ENCODE peak calls at places on chromosomes 12 and 14, in ten cellular contexts. R, G, H, A, Q, J, K, W, P and O are unnamed samples.

GRCh38 chr14:90536511-90537191 is 139.8 kb downstream of the CALM1 start:
- DNase-seq in R (no peak), G (no peak), H (no peak), A (no peak), Q (no peak), J (no peak), K (no peak), W (no peak), P (no peak), O (no peak)

GRCh38 chr14:80491562-80492139 is 280.3 kb upstream of the DIO2 start:
- DNase-seq in R (no peak), G (no peak), H (no peak), A (no peak), Q (no peak), J (no peak), K (no peak), W (no peak), P (no peak), O (no peak)

GRCh38 chr12:47730341-47730744 is 5.1 kb upstream of the ENDOU start:
- DNase-seq in R (no peak), G (no peak), H (no peak), A (no peak), Q (peak), J (no peak), K (no peak), W (no peak), P (no peak), O (no peak)

GRCh38 chr12:11879306-11879705 is 191.4 kb upstream of the BCL2L14 start:
- DNase-seq in R (peak), G (no peak), H (no peak), A (peak), Q (no peak), J (no peak), K (no peak), W (no peak), P (no peak), O (peak)

GRCh38 chr12:105696-106095 is 39.1 kb downstream of the IQSEC3 start:
- DNase-seq in R (no peak), G (no peak), H (no peak), A (no peak), Q (no peak), J (no peak), K (no peak), W (no peak), P (no peak), O (no peak)

GRCh38 chr14:72824051-72824450 is 69.8 kb downstream of the DPF3 start:
- DNase-seq in R (no peak), G (no peak), H (no peak), A (no peak), Q (no peak), J (no peak), K (no peak), W (peak), P (no peak), O (no peak)

GRCh38 chr12:110661337-110661972 is 27.5 kb downstream of the HVCN1 start:
- DNase-seq in R (no peak), G (peak), H (no peak), A (no peak), Q (no peak), J (no peak), K (no peak), W (no peak), P (no peak), O (no peak)

GRCh38 chr12:88665051-88665450 is 84.8 kb upstream of the KITLG start:
- DNase-seq in R (no peak), G (no peak), H (no peak), A (no peak), Q (peak), J (no peak), K (no peak), W (no peak), P (peak), O (peak)

GRCh38 chr14:92105073-92105844 is 1.1 kb downstream of the ATXN3 start:
- DNase-seq in R (no peak), G (no peak), H (no peak), A (no peak), Q (peak), J (no peak), K (no peak), W (no peak), P (peak), O (no peak)

GRCh38 chr12:62785941-62786559 is 148.9 kb downstream of the PPM1H start:
- DNase-seq in R (peak), G (no peak), H (peak), A (peak), Q (peak), J (no peak), K (peak), W (peak), P (peak), O (peak)

GRCh38 chr12:12387521-12387920 is 30.6 kb downstream of the BORCS5 start:
- DNase-seq in R (no peak), G (no peak), H (no peak), A (peak), Q (peak), J (no peak), K (no peak), W (no peak), P (peak), O (peak)

GRCh38 chr12:46562625-46563228 is 190.2 kb upstream of the SLC38A2 start:
- DNase-seq in R (no peak), G (no peak), H (no peak), A (peak), Q (peak), J (no peak), K (no peak), W (no peak), P (peak), O (peak)

GRCh38 chr12:46369095-46369473 is 3.5 kb downstream of the SLC38A2 start:
- DNase-seq in R (no peak), G (no peak), H (no peak), A (no peak), Q (no peak), J (no peak), K (no peak), W (no peak), P (no peak), O (peak)

GRCh38 chr12:24539646-24540045 is 409.3 kb downstream of the BCAT1 start:
- DNase-seq in R (no peak), G (no peak), H (no peak), A (no peak), Q (no peak), J (no peak), K (no peak), W (no peak), P (no peak), O (no peak)

GRCh38 chr12:69897744-69898143 is 72.7 kb downstream of the MYRFL start:
- DNase-seq in R (peak), G (no peak), H (no peak), A (peak), Q (peak), J (no peak), K (no peak), W (peak), P (peak), O (peak)

GRCh38 chr12:95634622-95635621 is 83.6 kb upstream of the USP44 start:
- DNase-seq in R (peak), G (no peak), H (no peak), A (no peak), Q (no peak), J (no peak), K (no peak), W (no peak), P (peak), O (peak)

GRCh38 chr12:71551529-71551928 is 111.9 kb downstream of the LGR5 start:
- DNase-seq in R (no peak), G (no peak), H (no peak), A (peak), Q (peak), J (no peak), K (no peak), W (no peak), P (peak), O (peak)

GRCh38 chr12:46942579-46942978 is 116.8 kb upstream of the SLC38A4 start:
- DNase-seq in R (no peak), G (no peak), H (no peak), A (peak), Q (peak), J (no peak), K (no peak), W (no peak), P (peak), O (peak)

GRCh38 chr12:116982721-116983502 is 72.2 kb downstream of the FBXW8 start:
- DNase-seq in R (peak), G (no peak), H (peak), A (peak), Q (peak), J (no peak), K (no peak), W (peak), P (no peak), O (peak)

GRCh38 chr12:109715310-109716091 is 1.9 kb downstream of the FAM222A start:
- DNase-seq in R (no peak), G (no peak), H (no peak), A (no peak), Q (no peak), J (no peak), K (no peak), W (peak), P (no peak), O (no peak)

GRCh38 chr14:90740081-90740480 is 76.1 kb downstream of the TTC7B start:
- DNase-seq in R (no peak), G (no peak), H (no peak), A (no peak), Q (no peak), J (no peak), K (peak), W (no peak), P (no peak), O (no peak)

GRCh38 chr12:115597157-115597712 is 680.3 kb downstream of the MED13L start:
- DNase-seq in R (peak), G (no peak), H (no peak), A (peak), Q (peak), J (no peak), K (no peak), W (no peak), P (peak), O (peak)

GRCh38 chr14:63701614-63702291 is 26.1 kb downstream of the SGPP1 start:
- DNase-seq in R (no peak), G (no peak), H (no peak), A (no peak), Q (no peak), J (no peak), K (no peak), W (no peak), P (no peak), O (no peak)

GRCh38 chr12:20508362-20508761 is 140.0 kb downstream of the PDE3A start:
- DNase-seq in R (no peak), G (no peak), H (no peak), A (no peak), Q (peak), J (no peak), K (no peak), W (no peak), P (no peak), O (peak)

GRCh38 chr12:132761032-132761910 is at the start of gene ANKLE2:
- DNase-seq in R (no peak), G (peak), H (peak), A (peak), Q (peak), J (no peak), K (no peak), W (peak), P (peak), O (peak)

GRCh38 chr12:132764231-132764630 is 2.6 kb upstream of the ANKLE2 start:
- DNase-seq in R (no peak), G (no peak), H (no peak), A (no peak), Q (no peak), J (no peak), K (no peak), W (no peak), P (no peak), O (no peak)

GRCh38 chr12:132766380-132767085 is 4.9 kb upstream of the ANKLE2 start:
- DNase-seq in R (no peak), G (peak), H (no peak), A (no peak), Q (no peak), J (no peak), K (peak), W (no peak), P (no peak), O (peak)

GRCh38 chr12:132765366-132765765 is 3.7 kb upstream of the ANKLE2 start:
- DNase-seq in R (no peak), G (no peak), H (no peak), A (no peak), Q (no peak), J (no peak), K (no peak), W (no peak), P (no peak), O (no peak)

DNA sequence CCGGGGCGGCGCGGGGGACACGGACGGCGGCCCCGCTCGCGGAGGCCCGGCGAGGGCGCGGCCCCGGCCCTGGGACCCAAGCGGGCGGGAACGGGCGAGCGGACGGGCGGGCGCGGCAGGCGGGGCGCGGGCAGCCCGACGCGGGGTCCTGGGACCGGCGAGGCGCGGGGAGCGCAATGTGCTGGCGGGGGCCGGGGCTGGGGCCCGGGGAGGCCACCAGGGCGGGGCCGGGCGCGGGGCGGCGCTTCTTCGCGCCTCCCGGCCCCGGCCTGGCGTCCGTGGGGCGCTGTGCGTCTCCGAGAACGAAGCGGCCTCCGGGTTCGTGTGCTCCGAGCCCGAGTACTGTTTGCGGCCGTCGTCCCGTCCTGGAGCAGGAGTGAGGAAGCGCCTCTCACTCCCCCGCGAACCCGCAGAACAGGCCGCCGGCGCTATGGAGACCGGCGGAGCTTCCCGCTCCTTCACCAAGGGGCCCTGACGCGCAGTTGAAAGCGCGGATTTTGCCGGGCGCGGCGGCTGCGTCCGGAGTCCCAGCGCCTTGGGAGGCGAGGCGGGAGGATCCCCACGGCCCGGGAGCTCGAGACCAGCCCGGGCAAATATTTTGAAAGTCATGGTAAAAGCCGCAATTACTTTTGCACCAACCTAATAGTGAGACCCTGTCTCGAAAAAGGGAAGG is 415 bp upstream of the ANKLE2 start:
- DNase-seq in R (no peak), G (peak), H (peak), A (peak), Q (peak), J (peak), K (no peak), W (peak), P (peak), O (peak)
- TF ChIP-seq CTCF in R (peak), G (peak), H (peak), A (no peak), Q (no peak), J (peak), K (no peak), W (peak), P (peak), O (no peak)

GRCh38 chr14:36971263-36971855 is 201.0 kb downstream of the SLC25A21 start:
- DNase-seq in R (no peak), G (no peak), H (no peak), A (no peak), Q (no peak), J (no peak), K (no peak), W (no peak), P (no peak), O (no peak)

GRCh38 chr14:36975834-36976233 is 196.6 kb downstream of the SLC25A21 start:
- DNase-seq in R (no peak), G (no peak), H (no peak), A (no peak), Q (peak), J (no peak), K (no peak), W (no peak), P (peak), O (no peak)

GRCh38 chr14:36974985-36975384 is 197.4 kb downstream of the SLC25A21 start:
- DNase-seq in R (no peak), G (no peak), H (no peak), A (no peak), Q (no peak), J (no peak), K (no peak), W (no peak), P (peak), O (no peak)

GRCh38 chr14:36976571-36977023 is 195.8 kb downstream of the SLC25A21 start:
- DNase-seq in R (no peak), G (no peak), H (no peak), A (peak), Q (peak), J (no peak), K (no peak), W (peak), P (peak), O (peak)

DNA sequence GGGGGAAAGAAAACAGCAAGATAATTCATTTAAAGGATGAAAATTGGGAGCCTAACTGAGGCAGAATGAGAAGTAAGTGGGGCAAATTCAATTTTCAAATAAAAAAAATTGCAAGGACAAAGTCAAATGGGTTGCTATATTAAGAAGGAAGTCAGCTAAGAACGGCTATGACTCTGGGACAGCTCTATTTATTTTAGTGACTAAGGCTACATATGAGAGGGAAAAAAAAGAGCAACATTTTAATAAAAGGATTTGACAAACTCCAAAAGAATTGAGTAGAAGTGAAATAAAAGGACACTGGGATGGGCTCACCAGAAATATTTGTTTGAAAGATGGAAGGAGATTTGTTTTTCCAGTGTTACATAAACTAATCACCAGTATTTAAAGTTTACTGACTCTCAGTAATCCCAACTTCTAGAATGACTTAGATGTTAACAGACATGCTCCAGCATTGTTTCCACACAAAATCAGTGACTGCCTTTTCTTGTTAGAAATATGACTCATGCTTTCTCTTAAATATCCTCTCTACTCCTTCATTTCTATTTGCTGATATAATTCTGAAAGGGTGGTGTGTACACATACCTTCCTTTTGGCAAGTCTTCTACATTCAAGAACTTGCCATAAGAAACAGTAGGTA is 198.5 kb downstream of the SLC25A21 start:
- DNase-seq in R (peak), G (no peak), H (no peak), A (peak), Q (peak), J (no peak), K (no peak), W (no peak), P (peak), O (peak)
- H3K4me3 ChIP-seq in R (no peak), G (no peak), H (no peak), A (no peak), Q (no peak), J (no peak), K (no peak), W (no peak), P (no peak), O (no peak)

DNA sequence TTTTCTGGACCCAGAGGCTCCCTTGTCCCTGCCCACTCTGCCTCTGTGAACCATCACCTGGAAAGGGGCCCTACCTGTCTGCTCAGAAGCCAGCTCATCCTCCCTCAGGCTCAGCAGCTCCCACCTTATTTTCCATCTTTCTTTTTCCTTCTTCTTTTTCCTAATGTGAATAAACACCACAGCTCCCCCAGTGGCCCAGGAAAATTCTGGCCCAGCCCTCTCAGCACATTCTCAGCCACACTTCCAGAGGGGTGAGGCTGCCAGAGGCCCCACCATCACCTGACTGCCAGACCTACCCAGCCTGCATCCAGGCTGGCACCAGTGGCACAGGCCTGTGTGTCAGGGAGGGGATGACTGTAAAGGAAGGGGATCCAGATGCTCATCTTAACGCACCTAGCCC is 23.0 kb downstream of the ZFHX2 start:
- DNase-seq in R (no peak), G (no peak), H (no peak), A (no peak), Q (no peak), J (no peak), K (no peak), W (peak), P (peak), O (no peak)
- TF ChIP-seq CTCF in R (peak), G (no peak), H (no peak), A (peak), Q (no peak), J (no peak), K (no peak), W (peak), P (peak), O (peak)

GRCh38 chr12:124844411-124845397 is 19.0 kb downstream of the SCARB1 start:
- DNase-seq in R (no peak), G (no peak), H (no peak), A (no peak), Q (no peak), J (no peak), K (no peak), W (peak), P (no peak), O (no peak)

GRCh38 chr12:124849382-124849781 is 14.3 kb downstream of the SCARB1 start:
- DNase-seq in R (no peak), G (no peak), H (no peak), A (no peak), Q (no peak), J (no peak), K (no peak), W (no peak), P (no peak), O (no peak)

GRCh38 chr12:124848621-124849380 is 14.9 kb downstream of the SCARB1 start:
- DNase-seq in R (no peak), G (no peak), H (no peak), A (no peak), Q (no peak), J (no peak), K (no peak), W (no peak), P (no peak), O (no peak)

GRCh38 chr12:124847113-124847512 is 16.6 kb downstream of the SCARB1 start:
- DNase-seq in R (no peak), G (no peak), H (no peak), A (no peak), Q (no peak), J (no peak), K (no peak), W (no peak), P (no peak), O (no peak)

DNA sequence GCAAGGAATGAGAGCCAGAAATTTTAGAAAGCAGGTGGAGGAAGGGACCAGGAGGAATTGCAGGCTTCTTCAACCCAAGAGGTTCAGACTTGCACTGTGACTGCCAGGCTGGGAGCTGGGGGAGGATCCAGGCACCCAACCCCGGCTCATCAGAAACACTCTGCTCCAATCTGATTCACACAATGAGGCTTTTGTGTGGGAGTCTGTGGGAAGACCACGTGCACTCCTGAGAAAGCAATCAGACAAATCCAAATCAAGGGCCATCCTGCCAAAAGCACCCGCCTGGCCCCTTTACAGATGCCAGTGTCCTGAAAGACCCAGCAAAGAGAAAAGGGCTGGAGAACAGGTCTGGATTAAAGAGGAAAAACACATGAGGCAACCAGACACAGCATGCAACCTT is 16.0 kb downstream of the SCARB1 start:
- DNase-seq in R (no peak), G (no peak), H (no peak), A (no peak), Q (peak), J (no peak), K (no peak), W (no peak), P (no peak), O (peak)
- H3K4me3 ChIP-seq in R (no peak), G (no peak), H (no peak), A (no peak), Q (no peak), J (no peak), K (no peak), W (no peak), P (no peak), O (no peak)